ENCODE peak calls at places on chromosomes 3 and 15, in seven cellular contexts. R is gastrocnemius medialis, E is tibial artery, W is endothelial cell, D is WERI-Rb-1, T is psoas muscle, U is NB4. P is an unnamed sample.

GRCh38 chr3:122021811-122022401 is at the start of gene ILDR1:
- DNase-seq in D (no peak), W (peak), T (no peak), E (no peak), R (no peak), U (no peak), P (no peak)

GRCh38 chr15:66897971-66898370 is 167.4 kb upstream of the SMAD3 start:
- DNase-seq in R (no peak), E (peak), T (no peak), W (no peak), U (no peak), D (no peak), P (no peak)

GRCh38 chr3:861721-862120 is 231.1 kb upstream of the CNTN6 start:
- DNase-seq in E (no peak), D (no peak), R (no peak), T (no peak), W (no peak), U (peak), P (no peak)

GRCh38 chr15:85430406-85431204 is 50.2 kb downstream of the AKAP13 start:
- DNase-seq in D (peak), T (no peak), E (no peak), U (no peak), R (no peak), W (no peak), P (no peak)

GRCh38 chr3:58706395-58706794 is 39.8 kb upstream of the FAM3D start:
- DNase-seq in T (no peak), R (no peak), E (no peak), U (no peak), W (no peak), D (no peak), P (no peak)

GRCh38 chr3:72012376-72012775 is 227.4 kb upstream of the PROK2 start:
- DNase-seq in R (no peak), W (no peak), E (no peak), D (no peak), T (no peak), U (no peak), P (no peak)

GRCh38 chr3:61903931-61904657 is 342.7 kb downstream of the PTPRG start:
- DNase-seq in U (peak), D (no peak), W (no peak), T (peak), R (peak), E (no peak), P (peak)

GRCh38 chr3:52281980-52282801 is 3.7 kb upstream of the WDR82 start:
- DNase-seq in E (no peak), D (no peak), R (no peak), W (no peak), T (no peak), U (no peak), P (no peak)

GRCh38 chr15:69593981-69594966 is 141.7 kb downstream of the RPLP1 start:
- DNase-seq in R (peak), T (peak), W (no peak), E (peak), D (peak), U (peak), P (peak)

GRCh38 chr3:132290833-132291232 is 26.4 kb upstream of the ACP3 start:
- DNase-seq in T (no peak), W (no peak), R (peak), E (no peak), D (no peak), U (peak), P (no peak)

GRCh38 chr15:49066374-49066773 is 20.1 kb upstream of the SECISBP2L start:
- DNase-seq in D (no peak), W (no peak), T (no peak), E (no peak), U (no peak), R (no peak), P (no peak)

GRCh38 chr15:31483053-31483923 is 156.7 kb downstream of the KLF13 start:
- DNase-seq in D (no peak), T (no peak), U (no peak), R (peak), W (no peak), E (peak), P (no peak)

GRCh38 chr15:72379856-72380255 is 4.0 kb upstream of the HEXA start:
- DNase-seq in E (no peak), U (no peak), W (no peak), T (no peak), R (no peak), D (no peak), P (no peak)

GRCh38 chr3:171806200-171807128 is 3.8 kb downstream of the PLD1 start:
- DNase-seq in D (no peak), R (no peak), T (no peak), E (no peak), U (peak), W (no peak), P (no peak)
- TF ChIP-seq CTCF in D (no peak), R (no peak), T (no peak), E (no peak), U (no peak), W (no peak), P (no peak)

GRCh38 chr3:126998320-126998719 is 15.4 kb downstream of the PLXNA1 start:
- DNase-seq in W (no peak), U (no peak), T (no peak), E (no peak), D (peak), R (no peak), P (no peak)
- TF ChIP-seq CTCF in W (no peak), U (no peak), T (no peak), E (no peak), D (no peak), R (no peak), P (no peak)

DNA sequence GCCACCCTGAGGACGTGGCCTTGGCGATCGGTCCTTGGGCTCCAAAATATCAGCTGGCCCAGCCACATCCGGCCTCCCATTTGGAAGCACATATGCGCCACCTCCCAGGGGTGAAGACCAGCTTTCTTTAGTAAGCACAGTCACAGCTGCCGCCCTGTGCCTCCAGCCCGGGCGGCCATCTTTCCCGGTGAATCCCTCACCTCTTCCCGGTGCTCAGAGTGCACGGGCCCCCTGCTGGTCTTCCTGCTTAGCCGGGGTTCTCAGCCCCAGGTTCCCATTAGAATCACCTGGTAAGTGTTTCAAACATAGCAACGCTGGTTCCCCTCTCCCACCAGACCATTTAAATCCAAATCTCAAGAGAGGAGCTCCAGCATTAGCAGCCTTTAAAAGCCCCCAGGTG is 232.2 kb downstream of the VPS13C start:
- DNase-seq in E (no peak), D (peak), T (no peak), W (no peak), R (no peak), U (no peak), P (no peak)
- TF ChIP-seq CTCF in E (no peak), D (peak), T (no peak), W (no peak), R (no peak), U (no peak), P (no peak)

GRCh38 chr3:133833880-133834620 is 28.4 kb downstream of the SRPRB start:
- DNase-seq in T (no peak), E (no peak), W (no peak), D (peak), R (no peak), U (peak), P (no peak)

GRCh38 chr3:133833267-133833666 is 27.7 kb downstream of the SRPRB start:
- DNase-seq in T (no peak), D (no peak), E (no peak), W (no peak), R (no peak), U (no peak), P (no peak)

GRCh38 chr3:133832802-133833144 is 27.2 kb downstream of the SRPRB start:
- DNase-seq in T (no peak), E (no peak), W (no peak), D (no peak), R (no peak), U (no peak), P (no peak)

GRCh38 chr3:133830071-133830470 is 24.5 kb downstream of the SRPRB start:
- DNase-seq in T (no peak), U (no peak), D (no peak), W (no peak), E (no peak), R (no peak), P (no peak)

DNA sequence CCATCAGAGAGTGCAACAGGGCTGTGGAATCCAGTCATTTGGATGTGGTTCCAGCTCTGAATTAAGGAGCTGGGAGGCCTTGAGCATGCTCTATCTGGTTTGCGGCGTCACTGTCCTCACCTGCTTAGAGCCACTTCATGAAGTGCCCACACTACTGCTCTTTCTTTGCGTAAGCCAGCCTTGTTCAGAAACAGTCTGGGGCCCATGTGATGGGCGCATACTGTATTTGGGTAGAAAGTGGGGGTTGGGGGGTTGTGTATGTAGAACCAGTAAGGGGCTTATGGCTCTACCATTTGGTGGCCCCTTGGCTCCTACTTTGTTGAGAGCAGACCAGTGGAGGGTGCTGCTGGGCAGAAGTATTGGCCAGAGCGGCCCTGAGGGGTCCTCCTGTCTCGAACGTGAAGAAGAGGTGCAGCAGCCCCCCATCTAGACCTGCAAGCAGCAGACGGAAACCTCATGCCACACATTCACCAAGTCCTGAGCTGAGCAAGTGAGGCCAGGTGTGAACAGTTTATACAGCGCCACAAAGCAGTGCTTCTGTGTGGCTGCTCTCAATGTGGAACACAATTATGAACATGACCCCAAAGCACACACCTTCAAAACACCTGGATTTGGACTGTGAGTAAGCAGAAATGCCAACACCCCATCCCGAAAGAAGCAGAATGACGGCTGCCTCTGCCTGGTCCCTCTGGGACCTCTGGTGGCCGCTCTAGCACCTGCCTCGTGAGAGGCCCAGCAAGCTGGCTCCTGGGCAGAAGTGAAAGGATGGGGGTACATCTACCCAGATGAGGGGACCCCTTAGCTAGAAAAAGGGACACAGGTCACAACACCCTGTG is 26.6 kb downstream of the SRPRB start:
- DNase-seq in D (peak), W (no peak), R (no peak), T (no peak), U (no peak), E (no peak), P (no peak)
- TF ChIP-seq CTCF in D (peak), W (no peak), R (no peak), T (no peak), U (no peak), E (no peak), P (no peak)

DNA sequence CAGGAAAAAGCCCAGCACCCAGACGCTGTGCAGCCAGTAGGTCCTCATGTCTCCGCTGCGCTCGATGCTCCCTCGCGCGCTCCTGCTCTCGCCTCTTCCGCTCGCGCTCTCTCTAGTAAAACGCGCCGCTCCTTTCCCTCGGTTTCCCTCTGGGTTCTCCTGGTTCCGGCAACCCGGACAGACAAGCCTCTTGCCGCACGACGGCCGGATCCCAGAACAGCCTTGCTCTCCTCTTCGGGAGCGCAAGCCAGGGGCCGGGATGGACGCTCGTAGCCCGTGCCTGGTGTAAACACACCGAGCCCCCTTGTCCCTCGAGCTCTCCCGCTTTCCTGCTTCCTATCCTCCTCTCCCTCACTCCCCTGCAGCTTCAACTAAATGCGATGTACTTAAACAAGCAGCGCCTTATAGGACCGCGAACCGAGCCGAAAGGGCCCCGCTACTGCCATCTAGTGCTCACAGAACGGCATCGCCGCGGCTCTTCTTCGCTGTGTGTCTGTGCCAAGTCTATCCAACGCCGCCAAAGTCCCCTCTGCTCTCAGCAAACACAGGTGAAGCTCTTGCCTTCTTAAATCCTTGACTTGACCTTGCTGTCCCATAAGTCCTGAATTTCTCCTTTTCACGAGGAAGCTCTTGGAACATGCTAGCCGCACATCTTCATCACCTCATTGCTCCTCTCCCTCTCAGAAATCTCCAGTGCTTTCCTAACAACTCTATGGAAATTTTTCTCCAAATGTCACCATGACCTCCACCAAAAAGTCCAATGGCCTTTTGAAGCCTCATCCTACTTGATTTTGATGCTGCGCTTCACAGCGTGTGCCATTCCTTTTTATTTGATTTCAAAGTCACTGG is 1037.2 kb downstream of the IGSF11 start:
- DNase-seq in W (peak), T (peak), D (peak), U (peak), R (peak), E (peak), P (peak)
- TF ChIP-seq CTCF in W (peak), T (peak), D (peak), U (peak), R (peak), E (peak), P (peak)

DNA sequence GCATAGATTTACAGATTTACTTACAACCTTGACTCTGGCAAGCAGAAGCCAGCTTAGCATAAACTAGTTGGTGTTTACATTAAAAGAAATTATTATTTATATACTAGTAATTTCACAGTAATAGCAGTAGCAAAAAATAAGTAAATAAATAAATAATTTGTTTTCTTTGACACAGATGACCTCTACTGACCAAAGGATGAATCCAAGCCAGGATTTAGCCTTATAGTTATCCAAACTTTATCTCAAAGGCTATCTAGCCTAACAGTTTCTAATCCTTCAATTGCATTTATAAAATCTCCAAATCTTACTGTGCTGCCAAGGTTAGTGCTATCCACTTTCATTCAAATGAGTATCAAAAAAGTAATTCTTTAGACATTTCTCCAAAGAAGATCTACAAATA is 64.3 kb downstream of the FRMD5 start:
- DNase-seq in W (no peak), U (no peak), E (no peak), D (no peak), T (no peak), R (no peak), P (no peak)
- TF ChIP-seq CTCF in W (no peak), U (no peak), E (no peak), D (no peak), T (no peak), R (no peak), P (peak)

DNA sequence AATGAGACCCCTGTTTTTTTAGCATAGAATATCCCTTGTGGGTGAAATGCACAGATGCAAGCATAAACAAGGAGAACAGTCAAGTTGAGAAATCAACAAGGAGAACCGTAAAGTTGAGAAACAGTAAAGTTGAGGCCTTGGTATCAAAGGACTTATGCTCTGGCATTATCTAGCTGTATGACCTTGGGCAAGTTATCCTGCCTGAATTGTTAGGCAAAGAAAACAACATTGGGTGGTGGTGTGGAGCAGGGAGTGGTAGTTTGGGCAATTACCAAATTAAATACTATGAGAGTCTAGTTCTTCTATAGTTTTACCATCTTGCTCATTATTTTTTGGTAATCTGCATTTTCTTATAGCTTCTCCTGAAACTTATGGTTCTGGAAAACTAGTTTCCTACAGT is 573.4 kb upstream of the ARPP21 start:
- DNase-seq in T (no peak), U (no peak), D (no peak), R (no peak), E (no peak), W (no peak), P (no peak)
- TF ChIP-seq CTCF in T (no peak), U (no peak), D (no peak), R (no peak), E (no peak), W (no peak), P (no peak)

GRCh38 chr15:64029111-64029510 is 17.2 kb downstream of the DAPK2 start:
- DNase-seq in E (no peak), R (no peak), T (no peak), D (no peak), U (no peak), W (no peak), P (no peak)

GRCh38 chr15:64023215-64023614 is 23.1 kb downstream of the DAPK2 start:
- DNase-seq in D (no peak), W (no peak), T (no peak), U (no peak), R (no peak), E (no peak), P (no peak)

GRCh38 chr15:64022571-64022970 is 23.7 kb downstream of the DAPK2 start:
- DNase-seq in W (no peak), T (no peak), U (no peak), R (no peak), D (no peak), E (no peak), P (no peak)

GRCh38 chr15:64019764-64020163 is 26.5 kb downstream of the DAPK2 start:
- DNase-seq in U (no peak), W (no peak), E (no peak), T (peak), R (peak), D (peak), P (peak)

DNA sequence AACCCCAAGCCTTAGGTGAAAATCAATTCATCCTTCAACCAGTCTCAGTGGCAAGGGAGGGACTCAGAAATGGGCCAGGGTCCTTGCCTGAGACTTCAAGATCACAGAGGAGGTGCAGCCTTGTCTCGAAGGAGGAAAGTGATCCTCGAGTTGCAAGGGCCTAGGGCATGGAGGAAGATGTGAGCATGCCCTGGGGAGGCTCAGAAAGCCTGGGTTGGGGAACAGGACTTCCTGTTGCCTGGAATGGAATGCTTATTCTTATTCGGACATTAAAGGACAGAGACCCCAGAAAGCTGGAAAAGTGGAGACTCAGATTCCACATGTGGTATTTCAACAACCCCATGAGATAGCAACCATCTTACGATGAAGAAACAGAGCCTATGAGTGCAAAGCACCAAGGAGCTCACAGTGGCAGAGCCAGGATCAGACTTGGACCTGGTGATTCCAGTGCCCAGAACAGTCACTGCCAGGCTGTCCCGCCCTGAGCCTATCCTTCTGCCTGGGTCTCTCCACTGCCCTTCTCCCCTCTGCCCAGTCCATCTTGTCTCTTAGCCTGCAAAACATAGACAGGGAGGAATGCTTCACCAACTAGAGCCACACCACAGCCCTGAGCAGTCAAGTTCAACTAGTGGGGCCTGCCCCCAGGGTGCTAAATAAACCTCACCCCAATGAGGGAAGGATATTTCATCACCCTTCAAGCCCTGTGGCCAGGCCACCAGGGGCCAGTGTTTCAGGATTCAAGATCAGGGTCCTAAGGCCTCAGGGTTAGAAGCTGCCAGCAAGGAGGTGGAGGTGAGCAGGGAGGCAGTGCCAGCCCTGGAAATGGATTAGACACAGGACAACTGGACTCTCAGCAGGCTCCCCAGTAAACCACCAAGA is 21.9 kb downstream of the DAPK2 start:
- DNase-seq in E (no peak), W (no peak), U (peak), T (no peak), R (peak), D (no peak), P (no peak)
- TF ChIP-seq CTCF in E (no peak), W (no peak), U (peak), T (no peak), R (no peak), D (no peak), P (no peak)

DNA sequence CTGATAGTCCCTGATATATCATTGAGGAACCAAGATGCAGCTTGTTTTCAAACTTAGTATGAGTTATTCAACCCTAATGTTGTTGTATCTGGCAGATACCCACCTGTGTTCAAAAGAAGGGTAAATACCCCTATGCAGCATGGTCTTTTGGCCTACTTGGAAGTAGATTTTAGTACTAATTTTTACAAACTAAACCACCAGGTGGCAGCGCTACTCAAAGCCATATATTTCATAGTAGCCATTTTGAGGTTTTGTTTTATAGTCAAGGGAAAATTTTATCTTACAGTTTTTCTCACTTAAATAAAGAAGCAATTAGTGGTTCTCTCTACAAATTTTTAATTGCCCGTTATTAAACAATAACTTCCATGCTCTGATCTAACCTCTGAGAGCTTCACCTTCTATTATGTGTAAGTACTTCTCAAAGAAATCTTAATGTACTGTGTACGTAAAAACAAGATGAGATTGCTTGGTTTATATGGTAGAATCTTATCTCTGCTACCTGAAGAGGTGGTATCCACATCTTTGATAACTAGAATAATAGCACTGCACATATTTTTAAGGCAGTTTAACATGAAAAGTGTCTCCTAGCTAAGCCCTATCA is 31.5 kb upstream of the MLF1 start:
- DNase-seq in E (no peak), U (peak), D (peak), R (no peak), T (no peak), W (peak), P (peak)
- TF ChIP-seq CTCF in E (peak), U (peak), D (no peak), R (peak), T (peak), W (peak), P (peak)

P was measured in LNCaP clone FGC.